ENCODE peak calls at places on chromosomes 13 and 19, in five cellular contexts. One of them, this sample, is unnamed.
A peak's percentile ranks its signal among the peaks of the same experiment; 100 is the strongest.

GRCh38 chr19:13417054-13417453 is 89.2 kb downstream of the CACNA1A start:
- DNase-seq in HFFc6: no peak
- DNase-seq in DND-41: no peak
- DNase-seq in iris pigment epithelial cell: no peak
- DNase-seq in astrocyte of the spinal cord: no peak
- DNase-seq in this sample: no peak

GRCh38 chr13:106052200-106052767 is 483.2 kb downstream of the EFNB2 start:
- DNase-seq in HFFc6: no peak
- DNase-seq in DND-41: no peak
- DNase-seq in iris pigment epithelial cell: no peak
- DNase-seq in astrocyte of the spinal cord: no peak
- DNase-seq in this sample: no peak

GRCh38 chr19:3670796-3671679 is 29.2 kb downstream of the PIP5K1C start:
- DNase-seq in HFFc6: peak; percentile 55
- DNase-seq in DND-41: no peak
- DNase-seq in iris pigment epithelial cell: peak; percentile 76
- DNase-seq in astrocyte of the spinal cord: peak; percentile 63
- DNase-seq in this sample: no peak

GRCh38 chr19:58037927-58038687 is 4.3 kb downstream of the ZSCAN1 start:
- DNase-seq in HFFc6: no peak
- DNase-seq in DND-41: no peak
- DNase-seq in iris pigment epithelial cell: no peak
- DNase-seq in astrocyte of the spinal cord: no peak
- DNase-seq in this sample: no peak

GRCh38 chr13:46171739-46172138 is 10.2 kb downstream of the LCP1 start:
- DNase-seq in HFFc6: no peak
- DNase-seq in DND-41: no peak
- DNase-seq in iris pigment epithelial cell: no peak
- DNase-seq in astrocyte of the spinal cord: no peak
- DNase-seq in this sample: no peak

GRCh38 chr19:31675187-31675913 is 326.1 kb upstream of the TSHZ3 start:
- DNase-seq in HFFc6: peak; percentile 55
- DNase-seq in DND-41: no peak
- DNase-seq in iris pigment epithelial cell: peak; percentile 6
- DNase-seq in astrocyte of the spinal cord: peak; percentile 73
- DNase-seq in this sample: peak; percentile 44

GRCh38 chr13:91722267-91722884 is 324.0 kb downstream of the GPC5 start:
- DNase-seq in HFFc6: peak; percentile 2
- DNase-seq in DND-41: no peak
- DNase-seq in iris pigment epithelial cell: peak; percentile 21
- DNase-seq in astrocyte of the spinal cord: peak; percentile 49
- DNase-seq in this sample: peak; percentile 43

GRCh38 chr13:61765940-61766666 is 350.5 kb upstream of the PCDH20 start:
- DNase-seq in HFFc6: no peak
- DNase-seq in DND-41: no peak
- DNase-seq in iris pigment epithelial cell: no peak
- DNase-seq in astrocyte of the spinal cord: no peak
- DNase-seq in this sample: no peak

GRCh38 chr19:1955171-1956142 is 14.5 kb downstream of the CSNK1G2 start:
- DNase-seq in HFFc6: no peak
- DNase-seq in DND-41: no peak
- DNase-seq in iris pigment epithelial cell: no peak
- DNase-seq in astrocyte of the spinal cord: no peak
- DNase-seq in this sample: no peak

GRCh38 chr19:47497821-47498520 is 14.0 kb upstream of the KPTN start:
- DNase-seq in HFFc6: no peak
- DNase-seq in DND-41: no peak
- DNase-seq in iris pigment epithelial cell: no peak
- DNase-seq in astrocyte of the spinal cord: no peak
- DNase-seq in this sample: no peak